ENCODE peak calls at places on chromosome 20, in four cellular contexts. G is neuronal stem cell, N is adrenal gland, Y is tibial artery. R is an unnamed sample. For H3K4me1, the result is how much of the 10 kb centered on the place peaks cover.

GRCh38 chr20:46953596-46953995 is 59.0 kb downstream of the EYA2 start:
- DNase-seq in N (no peak), G (no peak), Y (no peak), R (no peak)

GRCh38 chr20:47558699-47559098 is 57.0 kb downstream of the NCOA3 start:
- DNase-seq in N (no peak), G (no peak), Y (no peak), R (no peak)

GRCh38 chr20:35297153-35297552 is 4.9 kb upstream of the FAM83C start:
- DNase-seq in Y (no peak), G (no peak), N (no peak), R (no peak)

GRCh38 chr20:22775256-22775655 is 190.9 kb upstream of the FOXA2 start:
- DNase-seq in N (no peak), Y (no peak), G (no peak), R (no peak)

GRCh38 chr20:11457476-11457875 is 460.2 kb upstream of the BTBD3 start:
- DNase-seq in Y (no peak), N (no peak), G (no peak), R (no peak)

GRCh38 chr20:8073024-8073832 is 53.7 kb upstream of the TMX4 start:
- DNase-seq in N (peak), Y (no peak), G (no peak), R (no peak)

GRCh38 chr20:24379116-24379927 is 90.1 kb upstream of the SYNDIG1 start:
- DNase-seq in Y (peak), N (no peak), G (no peak), R (no peak)

GRCh38 chr20:15612746-15613145 is 960.5 kb downstream of the KIF16B start:
- DNase-seq in G (no peak), Y (no peak), N (no peak), R (no peak)

GRCh38 chr20:47568019-47568418 is 66.3 kb downstream of the NCOA3 start:
- DNase-seq in G (no peak), N (peak), Y (no peak), R (no peak)

GRCh38 chr20:916125-916799 is at the start of gene ANGPT4:
- DNase-seq in G (peak), N (no peak), Y (peak), R (no peak)

GRCh38 chr20:49447946-49448809 is 34.3 kb downstream of the KCNB1 start:
- DNase-seq in Y (peak), G (no peak), N (no peak), R (no peak)

GRCh38 chr20:49446808-49447207 is 35.7 kb downstream of the KCNB1 start:
- DNase-seq in N (peak), Y (peak), G (peak), R (peak)

GRCh38 chr20:49446080-49446479 is 36.4 kb downstream of the KCNB1 start:
- DNase-seq in N (no peak), G (no peak), Y (no peak), R (no peak)

GRCh38 chr20:49448917-49449316 is 33.6 kb downstream of the KCNB1 start:
- DNase-seq in N (no peak), G (no peak), Y (no peak), R (no peak)

GRCh38 chr20:49447364-49447763 is 35.1 kb downstream of the KCNB1 start:
- DNase-seq in Y (no peak), N (no peak), G (no peak), R (no peak)
- H3K4me1 ChIP-seq in Y (under half), N (under half), G (under half), R (under half)

GRCh38 chr20:62365814-62366369 is 1.2 kb downstream of the LAMA5 start:
- DNase-seq in G (no peak), Y (peak), N (peak), R (peak)
- H3K4me1 ChIP-seq in G (half or more), Y (half or more), N (half or more), R (half or more)

GRCh38 chr20:9663423-9663822 is 149.0 kb downstream of the LAMP5 start:
- DNase-seq in G (no peak), Y (no peak), N (no peak), R (no peak)

GRCh38 chr20:9672976-9673375 is 158.6 kb downstream of the LAMP5 start:
- DNase-seq in G (no peak), Y (no peak), N (no peak), R (no peak)

GRCh38 chr20:9672027-9672426 is 157.6 kb downstream of the LAMP5 start:
- DNase-seq in N (no peak), Y (no peak), G (no peak), R (no peak)

DNA sequence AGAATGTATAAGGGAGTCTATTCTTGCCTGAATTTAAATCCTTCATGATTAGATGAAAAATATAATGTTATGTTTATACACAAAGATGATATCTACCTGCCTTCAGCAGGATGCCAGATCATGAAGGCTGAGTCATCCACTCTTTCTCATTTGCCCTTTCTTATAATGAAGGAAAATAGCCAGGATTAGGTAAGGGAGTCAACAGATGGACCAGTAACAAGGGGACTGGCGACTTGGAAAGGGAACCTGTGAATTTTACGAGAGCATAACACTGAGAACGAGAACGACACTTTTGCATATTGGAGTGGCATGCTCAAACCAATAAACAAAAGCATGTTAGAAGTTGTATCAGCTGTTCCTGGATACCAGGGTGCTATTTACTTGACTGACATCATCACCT is 154.0 kb downstream of the LAMP5 start:
- DNase-seq in G (no peak), Y (no peak), N (no peak), R (no peak)
- H3K4me1 ChIP-seq in G (under half), Y (under half), N (under half), R (under half)

DNA sequence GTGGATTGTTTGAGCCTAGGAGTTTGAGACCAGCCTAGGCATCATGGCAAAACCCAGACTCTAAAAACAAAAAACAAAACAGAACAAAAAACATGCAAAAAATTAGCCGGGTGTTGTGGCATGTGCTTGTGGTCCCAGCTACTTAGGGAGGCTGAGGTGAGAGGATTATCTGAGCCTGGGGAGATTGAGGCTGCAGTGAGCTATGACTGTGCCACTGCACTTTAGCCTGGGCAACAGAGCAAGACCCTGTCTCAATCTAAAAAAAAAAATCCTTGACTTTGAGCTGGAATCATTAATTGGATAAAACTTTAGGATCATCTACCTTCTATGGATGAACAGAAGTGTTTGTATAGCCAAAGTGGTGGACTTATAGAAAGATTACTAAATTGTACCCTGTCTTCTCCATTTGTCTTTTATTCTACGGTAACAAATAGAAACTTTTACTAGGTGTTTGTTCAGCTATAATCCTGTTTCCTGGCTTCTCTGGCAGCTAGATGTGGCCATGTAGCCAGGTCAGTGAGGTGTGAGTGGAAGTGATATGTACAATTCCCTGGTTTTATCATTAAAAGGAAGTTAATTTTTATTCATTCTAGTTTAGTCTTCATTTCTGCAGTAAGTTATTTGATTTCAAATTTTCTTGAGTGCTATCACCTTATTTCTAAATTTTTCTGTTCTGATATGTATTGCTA is 108.3 kb upstream of the RNF24 start:
- DNase-seq in Y (no peak), N (no peak), G (no peak), R (no peak)
- H3K4me1 ChIP-seq in Y (under half), N (under half), G (under half), R (under half)

GRCh38 chr20:63979549-63980316 is at the start of gene SAMD10:
- DNase-seq in G (no peak), N (peak), Y (peak), R (peak)

GRCh38 chr20:63977392-63978276 is 1.8 kb downstream of the SAMD10 start:
- DNase-seq in N (no peak), G (no peak), Y (no peak), R (no peak)

GRCh38 chr20:63976980-63977391 is 2.5 kb downstream of the SAMD10 start:
- DNase-seq in G (no peak), Y (no peak), N (peak), R (no peak)

GRCh38 chr20:63979221-63979548 is 257 bp downstream of the SAMD10 start:
- DNase-seq in N (no peak), Y (no peak), G (no peak), R (no peak)

GRCh38 chr20:63978319-63979220 is 872 bp downstream of the SAMD10 start:
- DNase-seq in G (no peak), N (peak), Y (peak), R (peak)
- H3K4me1 ChIP-seq in G (under half), N (under half), Y (under half), R (under half)

GRCh38 chr20:50304883-50305635 is 114.4 kb downstream of the CEBPB start:
- DNase-seq in Y (peak), G (no peak), N (peak), R (peak)
- H3K4me1 ChIP-seq in Y (half or more), G (under half), N (half or more), R (half or more)

GRCh38 chr20:50516180-50516934 is 6.2 kb downstream of the PTPN1 start:
- DNase-seq in N (no peak), G (no peak), Y (no peak), R (no peak)

GRCh38 chr20:50518270-50518721 is 8.1 kb downstream of the PTPN1 start:
- DNase-seq in Y (no peak), N (no peak), G (no peak), R (no peak)

GRCh38 chr20:50517817-50518154 is 7.6 kb downstream of the PTPN1 start:
- DNase-seq in Y (no peak), G (no peak), N (no peak), R (no peak)

GRCh38 chr20:50515471-50516106 is 5.4 kb downstream of the PTPN1 start:
- DNase-seq in Y (no peak), N (no peak), G (no peak), R (no peak)

GRCh38 chr20:50516935-50517816 is 7.0 kb downstream of the PTPN1 start:
- DNase-seq in Y (no peak), N (no peak), G (no peak), R (no peak)
- H3K4me1 ChIP-seq in Y (half or more), N (half or more), G (under half), R (half or more)

GRCh38 chr20:57677323-57677982 is 32.4 kb downstream of the PMEPA1 start:
- DNase-seq in Y (no peak), N (no peak), G (no peak), R (no peak)
- H3K4me1 ChIP-seq in Y (half or more), N (under half), G (under half), R (under half)

R was measured in upper lobe of left lung.